ENCODE peak calls at places on chromosomes 12 and 14, in six cellular contexts. G is MM.1S, I is ascending aorta, V is esophagus squamous epithelium, U is substantia nigra, C is brain microvascular endothelial cell. N is an unnamed sample.

GRCh38 chr12:81896771-81897170 is 137.6 kb upstream of the PPFIA2 start:
- DNase-seq in C (peak; percentile 0), I (no peak), V (no peak), G (no peak), U (no peak), N (no peak)

GRCh38 chr12:108131657-108132126 is 2.6 kb downstream of the WSCD2 start:
- DNase-seq in I (no peak), U (no peak), C (no peak), V (no peak), G (no peak), N (no peak)

GRCh38 chr14:43003845-43004244 is 1397.2 kb downstream of the LRFN5 start:
- DNase-seq in V (no peak), U (no peak), C (no peak), I (no peak), G (no peak), N (no peak)

GRCh38 chr14:53149656-53150319 is 3.3 kb downstream of the DDHD1 start:
- DNase-seq in G (no peak), I (no peak), U (no peak), V (no peak), C (no peak), N (no peak)

GRCh38 chr12:94617101-94617500 is 33.3 kb downstream of the TMCC3 start:
- DNase-seq in G (no peak), I (no peak), U (no peak), C (no peak), V (no peak), N (no peak)

GRCh38 chr12:124524231-124524925 is 43.0 kb downstream of the NCOR2 start:
- DNase-seq in V (no peak), U (no peak), G (no peak), I (no peak), C (peak; percentile 74), N (no peak)

GRCh38 chr12:76470028-76470939 is 89.3 kb downstream of the OSBPL8 start:
- DNase-seq in C (peak; percentile 95), G (peak; percentile 45), V (no peak), U (no peak), I (no peak), N (no peak)

GRCh38 chr12:64194333-64195149 is 27.6 kb downstream of the KICS2 start:
- DNase-seq in G (no peak), U (no peak), V (no peak), I (no peak), C (no peak), N (no peak)

GRCh38 chr14:70317969-70318634 is 41.4 kb downstream of the COX16 start:
- DNase-seq in I (no peak), C (peak; percentile 64), G (no peak), V (no peak), U (no peak), N (no peak)

GRCh38 chr14:35405304-35405996 is 901 bp upstream of the NFKBIA start:
- DNase-seq in C (no peak), V (no peak), U (no peak), I (no peak), G (no peak), N (no peak)

GRCh38 chr14:51457858-51458562 is 193.7 kb upstream of the FRMD6 start:
- DNase-seq in I (no peak), V (no peak), G (no peak), U (no peak), C (peak; percentile 27), N (no peak)

GRCh38 chr12:12466157-12466556 is 96.5 kb downstream of the DUSP16 start:
- DNase-seq in C (no peak), V (no peak), U (no peak), G (no peak), I (no peak), N (no peak)

GRCh38 chr14:65412881-65413738 is 580 bp downstream of the FUT8 start:
- DNase-seq in C (peak; percentile 47), V (no peak), G (no peak), I (peak; percentile 77), U (peak; percentile 36), N (peak; percentile 86)

GRCh38 chr12:108955225-108955835 is 65.5 kb downstream of the SVOP start:
- DNase-seq in G (no peak), V (no peak), I (no peak), U (no peak), C (peak; percentile 11), N (no peak)

GRCh38 chr12:27333311-27334009 is 824 bp downstream of the BMAL2 start:
- DNase-seq in V (no peak), C (no peak), U (peak; percentile 4), G (peak; percentile 64), I (no peak), N (no peak)

GRCh38 chr14:24995016-24995415 is 54.9 kb downstream of the STXBP6 start:
- DNase-seq in C (no peak), U (no peak), V (no peak), I (no peak), G (no peak), N (no peak)

GRCh38 chr14:68127166-68127565 is 307.6 kb downstream of the RAD51B start:
- DNase-seq in G (no peak), C (no peak), I (no peak), U (no peak), V (no peak), N (no peak)

GRCh38 chr14:55749946-55750345 is 169.9 kb downstream of the KTN1 start:
- DNase-seq in I (no peak), U (no peak), V (no peak), C (no peak), G (no peak), N (peak; percentile 38)

GRCh38 chr14:75286313-75286712 is 7.7 kb downstream of the FOS start:
- DNase-seq in C (no peak), U (no peak), I (peak; percentile 69), G (no peak), V (no peak), N (no peak)

GRCh38 chr14:87863047-87863446 is 129.9 kb downstream of the GALC start:
- DNase-seq in V (no peak), I (no peak), U (no peak), C (no peak), G (no peak), N (no peak)

GRCh38 chr12:125509195-125509594 is 444.0 kb downstream of the AACS start:
- DNase-seq in G (no peak), U (no peak), I (no peak), C (no peak), V (no peak), N (no peak)

GRCh38 chr12:59005195-59005961 is 85.1 kb upstream of the LRIG3 start:
- DNase-seq in I (no peak), G (no peak), C (no peak), V (no peak), U (no peak), N (no peak)

DNA sequence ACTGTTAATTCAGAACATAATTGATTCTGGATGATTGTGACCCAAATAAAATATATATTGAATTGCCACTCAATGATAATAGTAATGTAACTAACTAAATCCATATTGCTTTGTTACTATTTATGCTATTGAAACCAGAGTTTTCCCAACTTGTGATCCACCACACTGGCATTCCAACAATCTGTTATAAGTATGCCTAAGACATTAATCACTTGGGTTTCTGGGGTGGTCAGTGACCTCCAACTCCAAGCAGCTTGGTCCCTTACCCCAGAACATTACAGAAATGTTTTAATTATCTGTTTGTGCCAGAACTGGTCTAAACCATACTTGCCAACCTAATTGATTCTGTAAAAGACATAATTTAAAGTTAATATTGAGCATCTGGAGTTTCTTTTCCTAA is 14.6 kb downstream of the CAPS2 start:
- DNase-seq in V (no peak), U (no peak), G (no peak), I (no peak), C (peak; percentile 71), N (no peak)
- H3K27ac ChIP-seq in V (no peak overlapping the region), U (no peak overlapping the region), G (no peak overlapping the region), I (no peak overlapping the region), C (peak overlapping the region; percentile 57), N (no peak overlapping the region)

DNA sequence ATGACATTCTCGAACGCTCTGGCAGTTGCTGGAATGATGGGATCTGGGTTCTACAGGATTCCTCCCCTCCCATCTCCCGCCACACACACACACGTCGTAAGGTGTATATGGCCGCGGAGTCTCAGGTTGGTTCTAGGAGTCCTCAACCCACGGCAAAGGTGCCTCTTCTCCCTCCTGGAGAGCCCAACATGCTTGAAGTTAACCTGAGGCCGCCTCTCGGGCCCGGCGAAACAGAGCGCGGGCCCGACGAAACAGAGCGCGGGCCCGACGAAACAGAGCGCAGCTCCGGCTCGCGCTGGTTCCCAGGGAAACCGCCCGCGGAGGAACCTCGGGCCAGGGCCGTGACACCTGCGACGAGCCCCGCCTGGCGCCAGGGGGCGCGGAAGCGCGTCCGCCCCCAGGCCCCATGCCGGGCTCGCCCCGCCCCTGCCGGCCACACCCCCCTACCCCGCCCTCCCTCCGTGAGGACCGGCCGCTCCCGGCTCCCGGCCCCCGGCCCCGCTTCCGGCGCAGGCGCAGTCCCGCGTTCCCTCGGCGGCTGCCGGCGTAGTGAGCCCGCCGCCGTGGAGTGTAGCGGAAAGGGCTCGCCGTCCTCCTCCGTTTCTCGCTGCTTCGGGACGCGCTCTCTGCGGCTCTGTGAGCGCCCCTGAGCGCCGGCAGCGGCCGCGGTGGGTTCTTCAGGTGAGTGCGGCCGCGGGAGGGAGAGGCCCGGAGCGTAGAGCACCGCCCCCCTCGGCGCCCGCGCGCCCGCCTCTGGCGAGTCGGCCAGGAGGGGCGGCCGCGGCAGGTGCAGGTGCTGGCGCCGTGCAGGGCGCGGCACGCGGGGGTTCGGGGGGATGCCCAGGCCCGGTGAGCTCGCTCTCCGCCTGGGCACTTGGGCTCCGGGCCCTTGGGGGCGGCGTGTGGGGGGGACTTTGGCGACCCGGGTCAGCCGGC is at the start of gene RAB3IP:
- DNase-seq in I (peak; percentile 87), G (peak; percentile 95), U (peak; percentile 85), C (peak; percentile 66), V (peak; percentile 33), N (peak; percentile 82)
- H3K27ac ChIP-seq in I (peak within 1 kb of the TSS; percentile 53), G (peak within 1 kb of the TSS; percentile 69), U (peak within 1 kb of the TSS; percentile 77), C (no peak within 1 kb of the TSS), V (peak within 1 kb of the TSS; percentile 85), N (peak within 1 kb of the TSS; percentile 67)

GRCh38 chr14:73238262-73238852 is 1.1 kb downstream of the PAPLN start:
- DNase-seq in I (no peak), G (no peak), V (no peak), C (peak; percentile 49), U (no peak), N (peak; percentile 71)

GRCh38 chr14:73238941-73239340 is 1.6 kb downstream of the PAPLN start:
- DNase-seq in I (no peak), C (no peak), V (no peak), U (no peak), G (no peak), N (no peak)

GRCh38 chr14:73236752-73237218 is 521 bp upstream of the PAPLN start:
- DNase-seq in V (no peak), G (no peak), U (no peak), I (no peak), C (no peak), N (no peak)

GRCh38 chr14:73237219-73237785 is at the start of gene PAPLN:
- DNase-seq in V (no peak), I (no peak), U (no peak), G (no peak), C (no peak), N (peak; percentile 71)

GRCh38 chr14:73237786-73238261 is 518 bp downstream of the PAPLN start:
- DNase-seq in C (no peak), G (no peak), V (no peak), U (no peak), I (no peak), N (peak; percentile 65)
- H3K27ac ChIP-seq in C (no peak overlapping the region), G (no peak overlapping the region), V (peak overlapping the region; percentile 80), U (peak overlapping the region; percentile 30), I (no peak overlapping the region), N (no peak overlapping the region)

DNA sequence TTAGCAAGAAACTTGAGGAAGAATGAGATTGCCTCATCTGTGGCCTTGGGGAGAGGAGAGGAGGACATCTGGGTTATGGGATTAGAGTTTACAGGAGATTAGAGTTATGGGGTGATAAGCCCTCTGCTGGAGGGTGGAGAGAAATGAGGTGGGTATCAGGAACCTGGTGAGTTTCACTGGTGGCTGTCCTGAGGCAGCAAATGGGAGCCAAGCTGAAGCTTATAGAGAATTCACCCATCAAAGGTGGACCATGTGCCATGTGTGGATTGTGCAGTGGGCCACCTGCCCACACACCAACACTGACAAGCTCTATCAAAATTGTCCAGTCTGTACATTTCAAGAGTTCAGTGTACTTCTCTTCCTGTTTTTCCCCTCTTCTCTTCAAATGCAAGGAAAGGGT is 135.3 kb downstream of the AEBP2 start:
- DNase-seq in U (no peak), V (no peak), C (no peak), I (no peak), G (no peak), N (no peak)
- H3K27ac ChIP-seq in U (no peak overlapping the region), V (peak overlapping the region; percentile 70), C (no peak overlapping the region), I (peak overlapping the region; percentile 12), G (no peak overlapping the region), N (peak overlapping the region; percentile 31)

N was measured in coronary artery.